ENCODE peak calls at places on chromosomes 16 and 17, in nine cellular contexts. F, X, J, R, N, A, Y, K and H are unnamed samples.

GRCh38 chr17:58263773-58264172 is 17.0 kb downstream of the MPO start:
- DNase-seq in X (no peak), K (no peak), N (no peak), R (peak; percentile 43), F (no peak), J (no peak), Y (no peak), A (peak; percentile 1), H (no peak)

GRCh38 chr17:66900126-66901010 is 64.1 kb upstream of the CACNG4 start:
- DNase-seq in X (no peak), K (peak; percentile 33), R (no peak), A (no peak), F (no peak), J (no peak), N (no peak), Y (no peak), H (no peak)

GRCh38 chr17:33140413-33141099 is 148.9 kb downstream of the SPACA3 start:
- DNase-seq in K (no peak), J (no peak), X (no peak), Y (no peak), R (no peak), N (no peak), F (no peak), A (no peak), H (no peak)

GRCh38 chr17:47239663-47240374 is 13.8 kb upstream of the ITGB3 start:
- DNase-seq in N (peak; percentile 70), Y (peak; percentile 34), J (no peak), K (no peak), F (peak; percentile 73), A (no peak), R (no peak), X (no peak), H (no peak)

GRCh38 chr16:31410082-31410481 is 16.9 kb downstream of the ITGAD start:
- DNase-seq in X (no peak), J (no peak), A (no peak), N (no peak), F (no peak), Y (no peak), R (no peak), K (no peak), H (no peak)

GRCh38 chr16:85765273-85765672 is 14.4 kb upstream of the C16orf74 start:
- DNase-seq in A (no peak), F (no peak), X (no peak), J (no peak), Y (no peak), N (no peak), R (no peak), K (no peak), H (no peak)

GRCh38 chr17:42679001-42679491 is 2.3 kb upstream of the PLEKHH3 start:
- DNase-seq in K (peak; percentile 66), N (peak; percentile 72), R (peak; percentile 88), J (no peak), Y (no peak), X (no peak), A (peak; percentile 44), F (no peak), H (peak; percentile 41)

GRCh38 chr16:49961087-49961486 is 63.9 kb upstream of the CNEP1R1 start:
- DNase-seq in F (no peak), N (no peak), R (no peak), Y (no peak), J (no peak), A (no peak), K (no peak), X (no peak), H (no peak)

GRCh38 chr17:14301761-14302401 is 1.0 kb downstream of the HS3ST3B1 start:
- DNase-seq in Y (no peak), K (no peak), J (no peak), A (peak; percentile 66), R (peak; percentile 80), X (no peak), N (peak; percentile 55), F (peak; percentile 33), H (peak; percentile 28)

GRCh38 chr16:9404811-9405210 is 313.4 kb downstream of the HAPSTR1 start:
- DNase-seq in K (no peak), N (no peak), X (no peak), F (no peak), J (no peak), A (no peak), Y (no peak), R (no peak), H (no peak)

GRCh38 chr17:5705081-5705875 is 121.0 kb upstream of the NLRP1 start:
- DNase-seq in K (no peak), R (peak; percentile 94), A (no peak), F (no peak), J (peak; percentile 62), N (no peak), Y (no peak), X (no peak), H (no peak)

GRCh38 chr16:1794908-1795666 is 1.6 kb upstream of the IGFALS start:
- DNase-seq in N (no peak), J (no peak), A (no peak), F (no peak), X (no peak), Y (no peak), K (no peak), R (no peak), H (no peak)

GRCh38 chr16:14148569-14148968 is 77.5 kb downstream of the MRTFB start:
- DNase-seq in A (no peak), Y (no peak), X (no peak), F (no peak), K (no peak), R (no peak), N (no peak), J (no peak), H (no peak)

GRCh38 chr17:69503711-69504110 is 89.2 kb downstream of the MAP2K6 start:
- DNase-seq in X (no peak), R (no peak), F (no peak), J (no peak), K (no peak), Y (no peak), N (no peak), A (no peak), H (no peak)

GRCh38 chr17:4742629-4743028 is 2.9 kb upstream of the CXCL16 start:
- DNase-seq in K (no peak), J (no peak), R (no peak), A (no peak), F (no peak), X (no peak), N (no peak), Y (no peak), H (no peak)

GRCh38 chr16:35788381-35788780 is 2329.0 kb downstream of the TP53TG3F start:
- DNase-seq in X (no peak), F (no peak), J (no peak), N (no peak), A (no peak), Y (no peak), K (no peak), R (no peak), H (no peak)
- H3K4me3 ChIP-seq in X (no peak overlapping the region), F (no peak overlapping the region), J (no peak overlapping the region), N (no peak overlapping the region), A (no peak overlapping the region), Y (no peak overlapping the region), K (no peak overlapping the region), R (no peak overlapping the region), H (no peak overlapping the region)

GRCh38 chr17:20967776-20968175 is 75.0 kb downstream of the USP22 start:
- DNase-seq in A (no peak), J (no peak), R (no peak), Y (no peak), X (no peak), N (no peak), K (no peak), F (no peak), H (no peak)

GRCh38 chr17:20970329-20970728 is 72.5 kb downstream of the USP22 start:
- DNase-seq in R (no peak), X (no peak), K (no peak), F (no peak), A (no peak), J (no peak), N (no peak), Y (no peak), H (no peak)

GRCh38 chr17:20965492-20965891 is 77.3 kb downstream of the USP22 start:
- DNase-seq in A (no peak), X (no peak), R (no peak), J (no peak), N (no peak), Y (no peak), F (no peak), K (peak; percentile 27), H (no peak)

GRCh38 chr17:20966869-20967268 is 75.9 kb downstream of the USP22 start:
- DNase-seq in F (no peak), J (no peak), K (no peak), N (peak; percentile 49), Y (no peak), R (no peak), X (no peak), A (no peak), H (no peak)

GRCh38 chr17:20968913-20969616 is 73.7 kb downstream of the USP22 start:
- DNase-seq in J (no peak), N (no peak), Y (no peak), F (no peak), R (no peak), X (no peak), K (no peak), A (no peak), H (no peak)
- H3K27ac ChIP-seq in J (no peak overlapping the region), N (no peak overlapping the region), Y (no peak overlapping the region), F (no peak overlapping the region), R (no peak overlapping the region), X (no peak overlapping the region), K (no peak overlapping the region), A (no peak overlapping the region), H (no peak overlapping the region)

GRCh38 chr16:64410306-64410705 is 711.6 kb downstream of the CDH11 start:
- DNase-seq in F (no peak), X (no peak), R (no peak), Y (no peak), J (no peak), K (no peak), A (no peak), N (no peak), H (no peak)

GRCh38 chr16:64408699-64409098 is 713.2 kb downstream of the CDH11 start:
- DNase-seq in R (no peak), Y (no peak), K (no peak), A (no peak), X (no peak), J (no peak), N (no peak), F (no peak), H (no peak)

GRCh38 chr16:64416232-64417010 is 705.4 kb downstream of the CDH11 start:
- DNase-seq in X (no peak), K (no peak), A (no peak), N (no peak), F (no peak), Y (no peak), J (no peak), R (no peak), H (no peak)

GRCh38 chr16:64409762-64410161 is 712.1 kb downstream of the CDH11 start:
- DNase-seq in R (no peak), A (no peak), N (no peak), J (no peak), Y (no peak), F (no peak), K (no peak), X (no peak), H (no peak)

GRCh38 chr16:64412578-64413280 is 709.1 kb downstream of the CDH11 start:
- DNase-seq in K (no peak), J (no peak), N (no peak), F (no peak), Y (no peak), R (no peak), X (no peak), A (no peak), H (no peak)
- H3K4me1 ChIP-seq in K (no peaks in the 10 kb centered on the region), J (no peaks in the 10 kb centered on the region), N (no peaks in the 10 kb centered on the region), F (peaks cover 17% of the 10 kb centered on the region), Y (peaks cover 3% of the 10 kb centered on the region), R (no peaks in the 10 kb centered on the region), X (no peaks in the 10 kb centered on the region), A (no peaks in the 10 kb centered on the region), H (no peaks in the 10 kb centered on the region)

GRCh38 chr16:10619271-10619849 is 39.0 kb upstream of the EMP2 start:
- DNase-seq in A (peak; percentile 32), F (peak; percentile 58), K (no peak), N (peak; percentile 65), X (no peak), Y (no peak), J (no peak), R (peak; percentile 86), H (no peak)
- H3K4me3 ChIP-seq in A (no peak overlapping the region), F (peak overlapping the region; percentile 51), K (no peak overlapping the region), N (peak overlapping the region; percentile 29), X (peak overlapping the region; percentile 26), Y (peak overlapping the region; percentile 22), J (no peak overlapping the region), R (no peak overlapping the region), H (no peak overlapping the region)